ENCODE peak calls at places on chromosomes 11 and 22, in four cellular contexts. S is HepG2, L is GM12878, N is K562. U is an unnamed sample.

GRCh38 chr11:62505784-62506145 is 40.8 kb downstream of the AHNAK start:
- DNase-seq in S (no peak), N (no peak), L (no peak), U (no peak)

GRCh38 chr22:38165929-38166593 is 15.6 kb downstream of the PLA2G6 start:
- DNase-seq in N (no peak), L (no peak), S (no peak), U (no peak)

GRCh38 chr11:64059339-64060176 is 23.8 kb downstream of the FLRT1 start:
- DNase-seq in L (no peak), S (no peak), N (no peak), U (no peak)

GRCh38 chr11:7696424-7696823 is 9.9 kb downstream of the OVCH2 start:
- DNase-seq in L (no peak), N (no peak), S (no peak), U (no peak)

GRCh38 chr11:28383471-28383870 is 275.3 kb downstream of the METTL15 start:
- DNase-seq in N (no peak), L (no peak), S (no peak), U (no peak)

GRCh38 chr22:40857309-40857851 is 432 bp downstream of the XPNPEP3 start:
- DNase-seq in L (no peak), N (no peak), S (no peak), U (no peak)

GRCh38 chr11:34358258-34358665 is 452 bp upstream of the ABTB2 start:
- DNase-seq in L (no peak), N (peak), S (peak), U (peak)

GRCh38 chr22:20159088-20159487 is 8.2 kb upstream of the CCDC188 start:
- DNase-seq in N (peak), S (no peak), L (no peak), U (no peak)

GRCh38 chr11:102986815-102987214 is 31.3 kb upstream of the MMP13 start:
- DNase-seq in N (no peak), L (no peak), S (no peak), U (no peak)

GRCh38 chr11:30424851-30425250 is 101.9 kb downstream of the ARL14EP start:
- DNase-seq in S (no peak), N (no peak), L (no peak), U (no peak)

GRCh38 chr11:76282786-76283185 is 76.5 kb upstream of the WNT11 start:
- DNase-seq in N (no peak), S (no peak), L (no peak), U (no peak)

DNA sequence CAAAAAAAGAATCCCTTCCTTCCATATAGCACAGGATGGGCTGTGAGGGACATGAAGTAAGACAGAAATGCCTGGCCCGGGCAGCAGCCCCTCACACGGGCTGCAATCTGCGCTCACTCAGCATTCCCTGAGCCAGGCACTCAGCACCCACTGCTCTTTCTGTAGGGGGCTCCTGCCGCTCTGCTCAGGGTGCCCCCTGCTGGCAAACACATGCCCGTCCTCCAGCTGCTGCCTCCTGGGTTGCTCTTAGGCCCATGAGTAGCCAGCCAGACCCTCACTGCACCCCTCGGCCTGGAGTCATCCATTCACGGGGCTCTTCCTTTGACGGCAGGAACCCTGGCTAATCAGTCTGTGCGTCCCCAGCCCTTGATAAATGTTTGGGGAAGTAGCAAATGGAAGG is 6.9 kb downstream of the MCAT start:
- DNase-seq in L (no peak), S (peak), N (peak), U (peak)
- TF ChIP-seq FOXK2 in L (no peak), S (no peak), N (no peak), U (no peak)

GRCh38 chr11:66593303-66593635 is 284 bp downstream of the CCS start:
- DNase-seq in L (no peak), N (no peak), S (no peak), U (no peak)

GRCh38 chr11:66591175-66591574 is 1.7 kb downstream of the CCDC87 start:
- DNase-seq in S (peak), N (no peak), L (no peak), U (no peak)

GRCh38 chr11:66589996-66590675 is 2.7 kb downstream of the CCDC87 start:
- DNase-seq in N (no peak), L (no peak), S (peak), U (no peak)

GRCh38 chr11:66593650-66594049 is 665 bp downstream of the CCS start:
- DNase-seq in N (no peak), S (no peak), L (no peak), U (no peak)

DNA sequence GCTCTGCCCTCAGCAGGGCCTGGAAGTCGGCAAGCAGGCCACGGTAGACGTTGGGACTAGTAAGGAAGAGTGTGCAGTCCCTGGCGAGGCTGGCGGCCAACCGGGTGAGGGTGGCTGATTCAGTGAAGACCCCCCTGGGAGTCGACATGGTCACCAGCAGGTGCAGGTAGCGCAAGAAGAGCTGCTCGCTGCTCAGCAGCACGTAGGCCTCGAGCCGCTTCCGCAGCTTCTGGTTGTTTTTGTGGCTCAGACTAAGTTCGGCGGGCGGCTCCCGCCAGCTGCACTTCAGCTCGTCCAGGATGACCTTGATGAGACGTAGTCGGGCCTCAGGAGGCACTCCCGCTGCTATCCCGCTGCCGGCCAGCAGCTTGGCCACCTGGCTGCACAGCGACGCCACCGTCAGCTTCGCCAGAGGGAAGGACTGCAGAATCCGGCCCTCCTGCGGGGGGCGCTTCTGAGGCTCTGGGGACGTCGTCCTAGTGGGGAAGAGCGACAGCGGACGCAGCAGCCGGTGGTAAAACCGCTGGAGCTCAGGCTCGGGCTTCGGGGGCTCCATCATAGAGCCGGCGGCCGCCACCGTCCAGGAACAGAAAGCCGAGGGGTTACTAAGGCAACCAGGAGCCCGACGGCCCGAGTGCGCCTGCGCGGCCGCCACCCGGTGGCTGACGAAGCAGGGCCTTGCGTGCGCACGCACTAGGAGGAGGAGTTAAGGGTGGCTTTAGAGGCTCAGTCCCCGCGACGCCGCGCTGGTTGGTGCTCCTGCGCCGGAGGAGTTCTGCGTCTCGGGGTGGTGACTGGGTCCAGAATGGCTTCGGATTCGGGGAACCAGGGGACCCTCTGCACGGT is at the start of the genes CCDC87 and CCS:
- DNase-seq in S (peak), N (peak), L (peak), U (peak)
- TF ChIP-seq SP1 in S (peak), N (no peak), L (no peak), U (no peak)

DNA sequence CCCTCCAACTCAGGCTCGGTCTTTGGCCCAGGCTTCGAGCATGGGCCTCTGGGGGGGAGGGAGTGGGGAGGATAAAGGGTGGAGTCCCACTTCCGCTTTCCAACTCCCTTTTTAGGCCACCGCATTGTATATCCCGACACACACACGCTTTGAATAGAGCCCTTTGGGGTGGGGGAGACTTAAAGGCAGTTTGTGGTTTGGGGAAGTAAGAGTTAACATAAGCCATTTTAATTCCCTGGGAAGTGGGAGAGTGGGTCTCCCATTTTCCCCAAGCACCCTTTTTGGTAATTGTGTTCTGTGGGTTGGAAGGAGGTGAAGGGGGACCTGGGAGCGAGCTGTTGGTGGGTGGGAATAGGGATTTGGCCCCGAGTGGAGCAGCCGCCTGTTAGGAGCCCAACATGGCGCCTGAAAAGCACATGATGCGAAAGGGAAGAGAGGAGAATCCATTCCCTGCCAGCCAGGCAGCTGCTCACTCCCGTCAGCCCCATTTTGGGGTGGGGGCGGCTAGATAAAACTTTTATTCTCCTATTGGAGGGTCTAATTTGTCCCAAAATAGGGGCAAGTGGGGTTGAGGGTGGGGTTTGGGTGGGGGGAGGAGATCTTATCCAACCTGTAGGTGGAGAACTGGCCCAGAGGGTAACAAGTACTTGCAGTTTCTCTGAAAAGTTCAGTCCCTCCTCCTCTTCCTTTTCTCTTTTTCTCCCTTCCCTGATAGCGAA is 983 bp downstream of the PCF11 start:
- DNase-seq in L (no peak), N (peak), S (peak), U (peak)
- TF ChIP-seq FOXK2 in L (no peak), N (no peak), S (no peak), U (no peak)

GRCh38 chr22:21641417-21641794 is 696 bp upstream of the SDF2L1 start:
- DNase-seq in S (peak), N (peak), L (no peak), U (no peak)
- TF ChIP-seq SP1 in S (no peak), N (no peak), L (no peak), U (no peak)